ENCODE peak calls at places on chromosomes 5 and 9, in five cellular contexts. N, E, I, J and B are unnamed samples.

GRCh38 chr9:98168952-98169488 is 23.4 kb downstream of the CORO2A start:
- DNase-seq in N (no peak), I (no peak), J (peak), E (peak), B (no peak)

GRCh38 chr5:93395010-93395409 is 186.0 kb downstream of the NR2F1-AS1 start:
- DNase-seq in N (no peak), J (no peak), E (no peak), I (no peak), B (no peak)

GRCh38 chr9:2559212-2560152 is 62.1 kb upstream of the VLDLR start:
- DNase-seq in N (peak), J (no peak), I (peak), E (peak), B (no peak)

GRCh38 chr5:102809033-102809432 is 53.9 kb downstream of the PAM start:
- DNase-seq in N (no peak), I (no peak), E (no peak), J (no peak), B (no peak)

GRCh38 chr5:139847790-139848507 is 52.3 kb downstream of the PSD2 start:
- DNase-seq in I (peak), N (peak), J (peak), E (no peak), B (no peak)

GRCh38 chr5:10330511-10331105 is 22.9 kb upstream of the MARCHF6 start:
- DNase-seq in N (no peak), J (no peak), E (no peak), I (no peak), B (no peak)

GRCh38 chr9:112323378-112323854 is 10.0 kb downstream of the PTBP3 start:
- DNase-seq in E (no peak), N (no peak), I (no peak), J (no peak), B (no peak)

GRCh38 chr5:131776451-131776850 is 20.4 kb downstream of the FNIP1 start:
- DNase-seq in N (no peak), I (no peak), J (no peak), E (no peak), B (no peak)

GRCh38 chr5:179765400-179765799 is 28.4 kb upstream of the LTC4S start:
- DNase-seq in J (no peak), I (peak), N (no peak), E (peak), B (no peak)

GRCh38 chr9:101592788-101593187 is 2.0 kb downstream of the PPP3R2 start:
- DNase-seq in E (no peak), N (no peak), J (no peak), I (no peak), B (no peak)

GRCh38 chr9:88922091-88922490 is 69.2 kb upstream of the S1PR3 start:
- DNase-seq in E (no peak), I (no peak), J (peak), N (no peak), B (no peak)

GRCh38 chr5:15995206-15996052 is 184.2 kb downstream of the MARCHF11 start:
- DNase-seq in E (peak), J (no peak), I (no peak), N (no peak), B (no peak)

GRCh38 chr9:28735943-28736342 is 1162.7 kb upstream of the C9orf72 start:
- DNase-seq in J (no peak), N (no peak), I (no peak), E (no peak), B (no peak)

GRCh38 chr5:154312571-154312970 is 122.0 kb downstream of the GALNT10 start:
- DNase-seq in E (peak), N (no peak), I (no peak), J (no peak), B (no peak)

GRCh38 chr9:127955294-127956015 is 17.8 kb upstream of the DPM2 start:
- DNase-seq in J (peak), E (peak), I (no peak), N (peak), B (peak)

GRCh38 chr5:173056783-173057061 is 570 bp downstream of the CREBRF start:
- DNase-seq in J (no peak), E (no peak), N (no peak), I (peak), B (no peak)

GRCh38 chr9:692636-693459 is 148.6 kb upstream of the DMRT1 start:
- DNase-seq in J (no peak), E (no peak), I (no peak), N (no peak), B (no peak)

GRCh38 chr5:93226202-93226735 is 354.8 kb downstream of the NR2F1-AS1 start:
- DNase-seq in I (no peak), J (no peak), N (no peak), E (no peak), B (no peak)

GRCh38 chr9:71680189-71680983 is 87.9 kb downstream of the CEMIP2 start:
- DNase-seq in N (no peak), J (no peak), I (no peak), E (peak), B (no peak)

GRCh38 chr5:144060598-144060997 is 109.9 kb downstream of the YIPF5 start:
- DNase-seq in J (no peak), I (no peak), E (peak), N (no peak), B (no peak)

GRCh38 chr5:34511915-34512314 is 144.2 kb upstream of the RAI14 start:
- DNase-seq in N (no peak), I (no peak), E (no peak), J (no peak), B (no peak)

GRCh38 chr5:177234761-177235315 is 68.7 kb downstream of the RAB24 start:
- DNase-seq in J (no peak), N (no peak), I (no peak), E (no peak), B (no peak)

GRCh38 chr9:88643931-88644330 is 109.0 kb downstream of the NXNL2 start:
- DNase-seq in J (no peak), N (no peak), E (no peak), I (no peak), B (no peak)

GRCh38 chr9:117757566-117757965 is 53.4 kb downstream of the TLR4 start:
- DNase-seq in I (no peak), J (no peak), N (no peak), E (no peak), B (no peak)

GRCh38 chr5:127419007-127419406 is 98.4 kb upstream of the PRRC1 start:
- DNase-seq in E (no peak), J (no peak), N (no peak), I (no peak), B (no peak)

GRCh38 chr9:78932849-78933627 is 636.1 kb downstream of the PSAT1 start:
- DNase-seq in N (no peak), E (peak), J (no peak), I (no peak), B (peak)

GRCh38 chr9:37971691-37972090 is 67.8 kb upstream of the SLC25A51 start:
- DNase-seq in N (no peak), J (no peak), I (no peak), E (no peak), B (no peak)

GRCh38 chr5:55638455-55638854 is 73.7 kb downstream of the SLC38A9 start:
- DNase-seq in E (peak), I (no peak), J (no peak), N (no peak), B (no peak)

GRCh38 chr5:147780924-147781530 is 1.5 kb downstream of the JAKMIP2 start:
- DNase-seq in I (no peak), N (no peak), J (no peak), E (no peak), B (no peak)
- H3K27ac ChIP-seq in I (no peak), N (no peak), J (no peak), E (no peak), B (no peak)

GRCh38 chr5:88888291-88888690 is 5.3 kb upstream of the MEF2C start:
- DNase-seq in I (no peak), J (no peak), N (no peak), E (no peak), B (no peak)

GRCh38 chr5:88886252-88886651 is 3.3 kb upstream of the MEF2C start:
- DNase-seq in J (no peak), N (no peak), E (no peak), I (no peak), B (no peak)

GRCh38 chr5:88888799-88889164 is 5.8 kb upstream of the MEF2C start:
- DNase-seq in E (no peak), J (no peak), I (no peak), N (no peak), B (no peak)

GRCh38 chr5:88885043-88885442 is 2.1 kb upstream of the MEF2C start:
- DNase-seq in N (no peak), E (no peak), J (no peak), I (no peak), B (no peak)

GRCh38 chr5:88886756-88887741 is 4.1 kb upstream of the MEF2C start:
- DNase-seq in J (no peak), N (no peak), I (no peak), E (no peak), B (no peak)
- H3K4me3 ChIP-seq in J (no peak), N (no peak), I (peak), E (no peak), B (no peak)

GRCh38 chr9:99259231-99259918 is 37.3 kb downstream of the SEC61B start:
- DNase-seq in E (no peak), I (peak), J (peak), N (peak), B (no peak)
- H3K27ac ChIP-seq in E (no peak), I (no peak), J (no peak), N (peak), B (no peak)

GRCh38 chr5:159095882-159096554 is 3.7 kb downstream of the EBF1 start:
- DNase-seq in I (no peak), J (no peak), N (no peak), E (no peak), B (no peak)
- H3K4me3 ChIP-seq in I (no peak), J (no peak), N (no peak), E (no peak), B (no peak)

GRCh38 chr5:135310328-135310989 is 88.6 kb downstream of the MACROH2A1 start:
- DNase-seq in E (peak), N (no peak), I (no peak), J (no peak), B (no peak)
- H3K27ac ChIP-seq in E (peak), N (no peak), I (no peak), J (no peak), B (no peak)

GRCh38 chr5:148808864-148809642 is 17.4 kb upstream of the ADRB2 start:
- DNase-seq in N (no peak), E (peak), J (no peak), I (no peak), B (no peak)
- H3K4me3 ChIP-seq in N (no peak), E (peak), J (peak), I (no peak), B (peak)